ENCODE peak calls at places on chromosome 20, in five cellular contexts. W is fibroblast of lung, S is cardiac fibroblast, D is brain microvascular endothelial cell, M is uterus. L is an unnamed sample.

GRCh38 chr20:33169176-33169794 is 1.3 kb downstream of the BPIFA2 start:
- DNase-seq in W (no peak), S (no peak), D (peak), M (no peak), L (no peak)

GRCh38 chr20:15475483-15475882 is 1097.8 kb downstream of the KIF16B start:
- DNase-seq in W (no peak), S (no peak), D (no peak), M (no peak), L (peak)

GRCh38 chr20:21100590-21101452 is 5.3 kb downstream of the LINC00237 start:
- DNase-seq in W (peak), S (no peak), D (no peak), M (no peak), L (peak)

GRCh38 chr20:31948008-31948407 is 3.8 kb downstream of the PDRG1 start:
- DNase-seq in W (no peak), S (no peak), D (no peak), M (no peak), L (no peak)

GRCh38 chr20:53922901-53923314 is 147.5 kb downstream of the BCAS1 start:
- DNase-seq in W (no peak), S (peak), D (no peak), M (no peak), L (no peak)

GRCh38 chr20:38724603-38725457 is 544 bp downstream of the SLC32A1 start:
- DNase-seq in W (no peak), S (no peak), D (no peak), M (no peak), L (no peak)

GRCh38 chr20:60352580-60352979 is 394.4 kb downstream of the CDH26 start:
- DNase-seq in W (no peak), S (no peak), D (no peak), M (no peak), L (no peak)

GRCh38 chr20:19935842-19936241 is 81.3 kb upstream of the NAA20 start:
- DNase-seq in W (no peak), S (no peak), D (no peak), M (no peak), L (peak)

GRCh38 chr20:32179515-32179914 is 28.0 kb downstream of the PLAGL2 start:
- DNase-seq in W (no peak), S (no peak), D (no peak), M (no peak), L (no peak)

GRCh38 chr20:61391812-61392520 is 139.9 kb downstream of the CDH4 start:
- DNase-seq in W (no peak), S (no peak), D (no peak), M (no peak), L (peak)

GRCh38 chr20:63830821-63831593 is at the start of gene ZBTB46:
- DNase-seq in W (peak), S (peak), D (no peak), M (peak), L (peak)

GRCh38 chr20:61901421-61902212 is 164.1 kb downstream of the TAF4 start:
- DNase-seq in W (no peak), S (no peak), D (no peak), M (no peak), L (no peak)

GRCh38 chr20:6976535-6976934 is 209.0 kb downstream of the BMP2 start:
- DNase-seq in W (peak), S (no peak), D (no peak), M (no peak), L (peak)

GRCh38 chr20:32495217-32495565 is 89.9 kb downstream of the NOL4L start:
- DNase-seq in W (no peak), S (peak), D (no peak), M (no peak), L (no peak)

GRCh38 chr20:38294334-38294592 is 9.7 kb upstream of the BPI start:
- DNase-seq in W (no peak), S (no peak), D (no peak), M (no peak), L (no peak)

GRCh38 chr20:37915800-37916570 is 13.1 kb downstream of the VSTM2L start:
- DNase-seq in W (no peak), S (no peak), D (no peak), M (peak), L (no peak)

GRCh38 chr20:33162753-33163152 is 5.2 kb upstream of the BPIFA2 start:
- DNase-seq in W (no peak), S (no peak), D (no peak), M (no peak), L (no peak)

GRCh38 chr20:46324960-46325703 is 16.8 kb upstream of the CDH22 start:
- DNase-seq in W (peak), S (peak), D (peak), M (no peak), L (peak)

GRCh38 chr20:61057313-61058171 is 194.5 kb upstream of the CDH4 start:
- DNase-seq in W (no peak), S (no peak), D (no peak), M (no peak), L (no peak)

GRCh38 chr20:5535211-5535756 is 214.9 kb upstream of the SHLD1 start:
- DNase-seq in W (peak), S (peak), D (peak), M (no peak), L (peak)

GRCh38 chr20:13046409-13046808 is 37.6 kb downstream of the SPTLC3 start:
- DNase-seq in W (no peak), S (no peak), D (no peak), M (no peak), L (no peak)

GRCh38 chr20:19944772-19945459 is 72.2 kb upstream of the NAA20 start:
- DNase-seq in W (no peak), S (no peak), D (peak), M (no peak), L (no peak)

GRCh38 chr20:9949563-9949962 is 85.2 kb upstream of the ANKEF1 start:
- DNase-seq in W (no peak), S (peak), D (no peak), M (no peak), L (no peak)

GRCh38 chr20:25223179-25223661 is 24.7 kb upstream of the PYGB start:
- DNase-seq in W (peak), S (peak), D (peak), M (peak), L (peak)

GRCh38 chr20:36754656-36755222 is 8.8 kb upstream of the NDRG3 start:
- DNase-seq in W (peak), S (peak), D (peak), M (peak), L (peak)

GRCh38 chr20:41553142-41553879 is 64.9 kb downstream of the CHD6 start:
- DNase-seq in W (no peak), S (no peak), D (no peak), M (no peak), L (peak)

GRCh38 chr20:48008850-48009535 is 223.7 kb upstream of the SULF2 start:
- DNase-seq in W (peak), S (peak), D (no peak), M (no peak), L (no peak)

GRCh38 chr20:6735913-6736845 is 31.3 kb upstream of the BMP2 start:
- DNase-seq in W (peak), S (no peak), D (peak), M (no peak), L (no peak)

GRCh38 chr20:53931597-53931996 is 138.8 kb downstream of the BCAS1 start:
- DNase-seq in W (no peak), S (no peak), D (no peak), M (no peak), L (no peak)

GRCh38 chr20:37504404-37505096 is 16.5 kb upstream of the NNAT start:
- DNase-seq in W (no peak), S (no peak), D (no peak), M (no peak), L (no peak)

GRCh38 chr20:34065260-34065659 is 46.8 kb downstream of the EIF2S2 start:
- DNase-seq in W (peak), S (peak), D (no peak), M (peak), L (peak)

GRCh38 chr20:51733070-51733469 is 35.1 kb downstream of the ATP9A start:
- DNase-seq in W (no peak), S (no peak), D (no peak), M (no peak), L (no peak)

GRCh38 chr20:19875746-19876145 is 117.7 kb downstream of the RIN2 start:
- DNase-seq in W (no peak), S (no peak), D (no peak), M (no peak), L (no peak)

GRCh38 chr20:50120935-50121693 is 8.2 kb upstream of the UBE2V1 start:
- DNase-seq in W (peak), S (peak), D (no peak), M (no peak), L (peak)

GRCh38 chr20:34772437-34772836 is 53.0 kb downstream of the NCOA6 start:
- DNase-seq in W (no peak), S (no peak), D (no peak), M (no peak), L (no peak)

DNA sequence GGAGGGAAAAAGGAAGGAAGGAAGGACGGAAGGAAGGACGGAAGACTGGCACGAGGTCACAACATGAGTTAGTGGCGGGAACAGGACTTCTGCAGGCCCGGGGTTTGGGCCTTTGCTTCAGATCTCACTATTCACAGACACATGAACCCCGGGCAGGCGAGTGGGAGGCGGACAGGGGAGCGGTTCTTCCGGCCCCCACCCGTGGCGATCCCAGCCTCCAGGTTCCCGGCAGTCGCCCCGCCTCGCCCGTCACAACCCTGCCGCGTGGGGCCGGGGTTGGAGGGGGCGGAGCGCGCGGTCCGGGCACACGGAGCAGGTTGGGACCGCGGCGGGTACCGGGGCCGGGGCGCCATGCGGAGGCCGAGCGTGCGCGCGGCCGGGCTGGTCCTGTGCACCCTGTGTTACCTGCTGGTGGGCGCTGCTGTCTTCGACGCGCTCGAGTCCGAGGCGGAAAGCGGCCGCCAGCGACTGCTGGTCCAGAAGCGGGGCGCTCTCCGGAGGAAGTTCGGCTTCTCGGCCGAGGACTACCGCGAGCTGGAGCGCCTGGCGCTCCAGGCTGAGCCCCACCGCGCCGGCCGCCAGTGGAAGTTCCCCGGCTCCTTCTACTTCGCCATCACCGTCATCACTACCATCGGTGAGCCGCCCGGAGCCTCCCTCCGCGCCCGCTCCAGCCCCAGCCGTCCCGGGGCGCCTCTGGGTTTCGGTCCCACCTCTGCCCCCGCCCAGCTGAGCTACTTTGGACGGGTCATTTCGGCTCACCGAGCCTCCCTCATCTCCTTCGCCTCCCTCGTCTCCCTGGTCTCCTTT is at the start of gene KCNK15:
- DNase-seq in W (no peak), S (peak), D (no peak), M (peak), L (peak)
- TF ChIP-seq CTCF in W (no peak), S (no peak), D (no peak), M (no peak), L (no peak)

DNA sequence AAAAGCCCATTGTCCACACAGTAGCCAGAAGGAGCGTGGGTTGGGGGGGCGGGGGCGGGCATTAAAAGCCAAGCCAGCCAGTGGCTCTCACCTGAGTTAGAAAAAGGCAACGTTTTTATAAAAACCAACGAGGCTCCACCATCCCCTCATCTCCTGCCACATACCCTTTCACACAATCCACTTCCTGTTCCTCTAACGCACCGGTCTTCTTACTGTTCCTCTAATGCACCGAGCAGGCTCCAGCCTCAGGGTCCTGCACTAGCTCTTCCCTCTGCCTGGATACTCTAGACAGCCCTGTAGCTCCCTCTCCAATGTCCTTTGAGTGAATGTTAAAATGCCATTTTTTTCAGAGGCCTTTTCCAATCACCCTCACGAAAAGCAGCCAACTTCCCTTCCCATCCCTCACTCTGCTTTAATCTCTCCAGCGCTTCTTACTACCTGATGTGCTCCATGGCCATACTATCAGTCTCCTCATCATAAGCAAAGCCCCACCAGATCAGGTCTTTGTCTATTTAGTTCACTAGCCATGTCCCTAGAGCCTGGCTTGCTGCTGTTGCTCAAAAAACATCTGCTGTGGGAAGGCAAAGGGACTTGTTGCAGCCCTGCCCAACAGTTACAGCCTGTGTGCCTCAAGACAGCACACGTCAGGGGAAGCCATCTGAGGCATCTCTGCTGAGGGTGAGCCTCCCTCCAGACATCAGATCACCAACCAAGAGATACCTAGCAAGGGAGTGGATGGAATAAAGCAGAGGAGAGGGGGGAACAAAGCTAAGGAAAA is 4.0 kb downstream of the FKBP1A start:
- DNase-seq in W (no peak), S (no peak), D (no peak), M (no peak), L (no peak)
- H3K4me3 ChIP-seq in W (no peak), S (peak), D (no peak), M (no peak), L (no peak)

GRCh38 chr20:57388953-57389694 is 2.1 kb upstream of the RBM38 start:
- DNase-seq in W (peak), S (peak), D (no peak), M (peak), L (peak)
- TF ChIP-seq CTCF in W (peak), S (peak), D (peak), M (peak), L (peak)

GRCh38 chr20:22582386-22582959 is 1.9 kb downstream of the FOXA2 start:
- DNase-seq in W (no peak), S (no peak), D (no peak), M (no peak), L (peak)
- H3K4me3 ChIP-seq in W (no peak), S (no peak), D (no peak), M (no peak), L (peak)

DNA sequence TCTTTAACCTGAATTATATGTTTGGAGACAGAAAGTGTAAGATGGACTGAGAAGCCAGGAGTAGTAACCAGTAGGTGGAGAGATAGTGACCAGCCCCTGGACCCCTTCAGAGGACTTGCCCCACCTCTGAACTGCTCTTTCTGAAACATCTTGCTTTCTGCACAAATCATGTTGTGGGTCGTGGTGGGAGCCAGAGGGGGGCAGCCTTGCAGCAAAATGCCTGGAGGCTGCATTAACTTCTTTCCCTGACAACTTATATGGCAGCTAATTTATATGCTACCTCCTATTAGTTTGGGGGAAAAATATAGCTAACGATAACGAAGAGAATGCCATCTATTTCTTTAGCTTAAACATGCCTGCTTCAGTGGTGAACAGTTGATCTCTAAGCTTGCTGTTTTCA is 859.8 kb downstream of the MAFB start:
- DNase-seq in W (peak), S (peak), D (no peak), M (no peak), L (no peak)
- TF ChIP-seq CTCF in W (peak), S (peak), D (peak), M (no peak), L (no peak)

DNA sequence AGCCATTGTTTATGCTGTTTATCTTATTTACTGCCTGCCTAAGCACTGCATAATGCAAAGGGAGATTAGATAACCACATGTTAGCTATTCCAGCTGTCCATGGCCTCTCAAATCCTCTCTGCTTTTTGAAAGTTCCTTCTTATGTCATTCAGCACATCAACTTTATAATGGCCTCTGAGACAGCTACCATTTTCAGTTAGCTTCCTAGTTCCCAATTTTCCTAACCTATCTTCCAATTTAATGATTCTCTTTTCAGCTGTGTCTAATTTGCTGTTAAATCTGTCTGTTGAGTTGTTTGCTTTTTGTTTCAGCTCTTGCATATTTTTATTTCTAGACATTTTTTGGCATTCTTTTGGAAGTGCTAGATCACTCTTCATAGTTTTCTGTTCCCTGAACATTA is 173.4 kb upstream of the PLCB4 start:
- DNase-seq in W (no peak), S (no peak), D (no peak), M (no peak), L (no peak)
- H3K4me3 ChIP-seq in W (no peak), S (no peak), D (no peak), M (no peak), L (no peak)

DNA sequence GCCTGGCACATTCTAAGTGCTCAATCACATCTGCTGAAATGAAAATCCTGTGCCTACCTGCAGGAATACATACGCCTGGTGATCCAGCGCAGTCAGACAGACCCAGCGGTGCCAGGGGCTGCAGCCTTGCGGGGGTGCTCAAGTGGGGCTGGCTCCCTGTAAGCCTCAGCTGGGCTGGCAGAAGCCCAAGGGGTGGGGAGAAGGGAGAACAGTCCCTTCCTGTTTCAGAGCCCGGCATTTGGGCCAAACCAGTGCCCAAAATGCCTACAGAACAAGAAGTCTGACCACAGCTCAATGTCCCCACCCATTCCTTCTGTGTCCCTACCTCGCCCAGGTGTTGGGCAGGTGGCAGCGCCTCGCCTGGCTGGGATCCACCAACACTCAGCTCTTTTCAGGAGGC is 22.6 kb downstream of the KCNK15 start:
- DNase-seq in W (no peak), S (no peak), D (no peak), M (no peak), L (no peak)
- TF ChIP-seq CTCF in W (no peak), S (no peak), D (no peak), M (no peak), L (no peak)

DNA sequence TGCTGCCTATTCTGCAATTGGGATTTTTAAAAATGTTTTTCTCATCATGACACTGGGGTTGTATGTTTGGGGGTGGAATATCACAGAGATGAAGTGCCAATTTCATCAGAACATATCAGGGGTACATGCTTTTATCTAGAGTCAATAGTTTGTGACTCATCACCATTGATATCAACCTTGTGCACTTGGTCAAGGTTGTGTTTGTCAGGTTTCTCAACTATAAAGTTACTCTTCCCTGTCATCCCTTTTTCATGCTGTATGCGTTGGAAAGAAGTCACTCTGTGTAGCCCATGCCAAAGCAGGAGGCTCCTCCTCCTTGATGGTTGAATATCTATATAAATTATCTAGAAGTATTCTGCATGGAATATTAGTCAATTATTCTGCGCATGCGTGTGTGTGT is 145.4 kb upstream of the TSHZ2 start:
- DNase-seq in W (no peak), S (no peak), D (no peak), M (no peak), L (no peak)
- H3K4me3 ChIP-seq in W (no peak), S (no peak), D (no peak), M (no peak), L (no peak)